ENCODE peak calls at places on chromosomes 6 and 20, in six cellular contexts. N, I, U, R, T and H are unnamed samples. For H3K36me3, the result is how much of the 10 kb centered on the place peaks cover.

GRCh38 chr6:90216081-90216977 is 80.3 kb downstream of the BACH2 start:
- DNase-seq in U (peak), I (peak), R (peak), N (peak), T (peak), H (no peak)

GRCh38 chr6:66429220-66429619 is 722.2 kb upstream of the EYS start:
- DNase-seq in I (no peak), T (no peak), N (no peak), R (no peak), U (no peak), H (no peak)

GRCh38 chr6:27541212-27541931 is 68.5 kb upstream of the ZNF184 start:
- DNase-seq in R (peak), U (no peak), T (no peak), N (no peak), I (no peak), H (peak)

GRCh38 chr20:20520776-20521175 is 152.9 kb downstream of the INSM1 start:
- DNase-seq in T (no peak), R (no peak), N (no peak), U (no peak), I (no peak), H (peak)

GRCh38 chr6:113782641-113783040 is 74.5 kb upstream of the MARCKS start:
- DNase-seq in T (no peak), N (no peak), R (no peak), U (no peak), I (no peak), H (peak)

GRCh38 chr20:59933849-59934585 is 580 bp upstream of the SYCP2 start:
- DNase-seq in U (no peak), N (peak), T (peak), R (peak), I (peak), H (peak)

GRCh38 chr6:105759946-105760345 is 326.2 kb upstream of the PRDM1 start:
- DNase-seq in N (no peak), T (no peak), U (no peak), R (no peak), I (no peak), H (peak)

GRCh38 chr6:124962617-124963415 is 579 bp downstream of the RNF217 start:
- DNase-seq in I (peak), R (peak), T (peak), U (no peak), N (no peak), H (no peak)

GRCh38 chr6:43221046-43221773 is 8.1 kb downstream of the DNPH1 start:
- DNase-seq in U (no peak), R (no peak), I (no peak), N (no peak), T (no peak), H (peak)

GRCh38 chr20:35355372-35355771 is 56.4 kb downstream of the UQCC1 start:
- DNase-seq in N (no peak), T (no peak), U (no peak), R (no peak), I (no peak), H (no peak)

GRCh38 chr20:6348908-6349307 is 226.1 kb upstream of the FERMT1 start:
- DNase-seq in I (no peak), N (no peak), U (no peak), T (no peak), R (no peak), H (no peak)

GRCh38 chr6:42547407-42548329 is 16.2 kb upstream of the UBR2 start:
- DNase-seq in R (peak), T (peak), U (peak), I (peak), N (peak), H (peak)

GRCh38 chr20:48747840-48748416 is 79.9 kb downstream of the PREX1 start:
- DNase-seq in R (no peak), N (no peak), I (no peak), U (peak), T (no peak), H (no peak)

GRCh38 chr20:52410746-52411317 is 219.3 kb upstream of the ZFP64 start:
- DNase-seq in R (no peak), I (no peak), N (no peak), U (no peak), T (no peak), H (no peak)

GRCh38 chr6:170087946-170088348 is 202.9 kb downstream of the DLL1 start:
- DNase-seq in U (peak), N (peak), T (peak), I (peak), R (no peak), H (no peak)

GRCh38 chr20:49169547-49169946 is 18.6 kb downstream of the STAU1 start:
- DNase-seq in T (no peak), I (no peak), U (no peak), N (no peak), R (no peak), H (no peak)

GRCh38 chr6:42341221-42341620 is 110.5 kb downstream of the TRERF1 start:
- DNase-seq in R (no peak), U (no peak), I (no peak), N (no peak), T (no peak), H (no peak)

GRCh38 chr6:45472383-45472782 is 94.6 kb upstream of the SUPT3H start:
- DNase-seq in I (no peak), T (no peak), U (no peak), R (no peak), N (no peak), H (no peak)

GRCh38 chr6:87184762-87185250 is 29.4 kb downstream of the ZNF292 start:
- DNase-seq in R (no peak), N (no peak), T (no peak), I (no peak), U (no peak), H (no peak)

GRCh38 chr6:158907931-158908330 is 88.8 kb upstream of the EZR start:
- DNase-seq in U (no peak), N (no peak), I (no peak), R (peak), T (no peak), H (no peak)

GRCh38 chr20:47274449-47275108 is 81.9 kb downstream of the ZMYND8 start:
- DNase-seq in U (no peak), T (no peak), I (no peak), N (no peak), R (no peak), H (peak)

GRCh38 chr6:1316482-1317220 is 4.8 kb downstream of the FOXQ1 start:
- DNase-seq in R (peak), N (no peak), I (no peak), T (no peak), U (no peak), H (no peak)
- H3K4me3 ChIP-seq in R (peak), N (peak), I (peak), T (peak), U (no peak), H (peak)

GRCh38 chr6:160055378-160055777 is 66.2 kb upstream of the SLC22A1 start:
- DNase-seq in I (no peak), U (no peak), T (peak), N (no peak), R (no peak), H (no peak)

GRCh38 chr6:160054913-160055312 is 66.7 kb upstream of the SLC22A1 start:
- DNase-seq in R (no peak), N (no peak), U (no peak), T (no peak), I (no peak), H (no peak)

GRCh38 chr6:160058603-160059215 is 62.9 kb upstream of the SLC22A1 start:
- DNase-seq in R (no peak), N (no peak), T (no peak), I (no peak), U (no peak), H (no peak)

GRCh38 chr6:160055813-160056212 is 65.8 kb upstream of the SLC22A1 start:
- DNase-seq in I (no peak), U (no peak), R (no peak), T (no peak), N (no peak), H (no peak)

GRCh38 chr6:160057080-160057479 is 64.5 kb upstream of the SLC22A1 start:
- DNase-seq in T (no peak), I (no peak), U (no peak), N (no peak), R (no peak), H (no peak)
- H3K36me3 ChIP-seq in T (half or more), I (under half), U (half or more), N (half or more), R (under half), H (under half)

GRCh38 chr20:1657556-1658334 is at the start of gene SIRPG:
- DNase-seq in N (no peak), R (no peak), T (no peak), U (no peak), I (no peak), H (no peak)
- H3K4me3 ChIP-seq in N (peak), R (no peak), T (peak), U (no peak), I (no peak), H (no peak)

DNA sequence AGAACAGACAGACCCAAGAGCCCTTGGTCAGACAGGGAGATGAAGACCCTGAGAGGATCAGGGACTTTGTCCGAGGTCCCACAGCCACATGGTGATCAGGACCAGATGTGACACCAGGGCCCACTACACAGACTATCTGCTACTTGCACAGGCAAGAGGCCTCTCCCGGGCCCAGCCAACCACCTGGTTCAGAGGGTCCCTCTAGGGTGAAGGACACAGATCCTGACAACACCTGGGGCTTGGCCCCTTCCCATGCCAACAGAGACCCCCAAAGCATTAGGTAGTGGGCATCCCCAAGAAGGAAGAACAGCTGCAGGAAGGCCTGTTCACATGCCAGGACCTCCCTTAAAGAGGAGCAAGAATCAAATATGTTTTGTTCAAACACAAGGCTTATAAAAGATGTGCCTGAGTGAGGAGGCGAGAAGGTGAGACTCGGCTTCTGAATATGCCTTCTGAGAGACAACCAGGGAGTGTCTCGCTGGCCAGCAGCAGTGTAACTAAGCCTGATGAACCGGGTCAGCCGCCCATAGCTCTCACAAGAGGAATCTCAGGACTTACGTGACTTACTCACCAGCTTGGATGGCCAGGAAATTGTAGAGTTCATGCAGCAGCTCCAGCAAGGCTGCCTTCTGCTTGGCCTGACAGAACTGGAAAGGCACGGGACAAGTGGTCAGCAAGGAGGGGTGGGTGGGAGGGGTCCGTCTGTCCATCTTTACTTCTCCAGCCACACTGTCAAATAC is 5.0 kb downstream of the LEMD2 start:
- DNase-seq in U (no peak), I (no peak), T (no peak), R (no peak), N (no peak), H (no peak)
- H3K36me3 ChIP-seq in U (half or more), I (under half), T (half or more), R (under half), N (under half), H (under half)

GRCh38 chr6:35522660-35523658 is 10.3 kb upstream of the TULP1 start:
- DNase-seq in T (peak), N (peak), R (peak), I (peak), U (peak), H (peak)
- H3K4me3 ChIP-seq in T (peak), N (peak), R (peak), I (peak), U (peak), H (peak)

GRCh38 chr6:138093632-138094031 is 13.6 kb downstream of the PERP start:
- DNase-seq in U (no peak), N (no peak), T (no peak), I (no peak), R (no peak), H (no peak)
- H3K36me3 ChIP-seq in U (under half), N (under half), T (under half), I (under half), R (under half), H (under half)

DNA sequence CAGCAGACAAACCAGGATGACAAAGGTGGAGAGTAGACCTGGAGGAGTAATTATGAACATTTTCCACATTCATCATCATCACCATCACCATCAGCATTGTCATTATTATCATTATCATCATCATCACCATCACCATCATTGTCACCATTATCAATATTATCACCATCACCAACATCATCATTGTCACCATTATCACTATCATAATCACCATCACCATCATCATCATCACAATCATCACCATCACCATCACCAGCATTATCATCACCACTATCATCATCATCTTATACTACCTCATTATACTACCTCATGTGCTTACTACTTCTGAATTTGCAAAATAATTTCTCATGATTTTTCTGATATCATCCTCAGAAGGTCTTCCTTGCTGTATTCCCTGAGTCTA is 39.3 kb downstream of the FOXA2 start:
- DNase-seq in I (no peak), N (no peak), U (no peak), R (no peak), T (no peak), H (no peak)
- H3K4me3 ChIP-seq in I (no peak), N (no peak), U (no peak), R (no peak), T (no peak), H (no peak)

DNA sequence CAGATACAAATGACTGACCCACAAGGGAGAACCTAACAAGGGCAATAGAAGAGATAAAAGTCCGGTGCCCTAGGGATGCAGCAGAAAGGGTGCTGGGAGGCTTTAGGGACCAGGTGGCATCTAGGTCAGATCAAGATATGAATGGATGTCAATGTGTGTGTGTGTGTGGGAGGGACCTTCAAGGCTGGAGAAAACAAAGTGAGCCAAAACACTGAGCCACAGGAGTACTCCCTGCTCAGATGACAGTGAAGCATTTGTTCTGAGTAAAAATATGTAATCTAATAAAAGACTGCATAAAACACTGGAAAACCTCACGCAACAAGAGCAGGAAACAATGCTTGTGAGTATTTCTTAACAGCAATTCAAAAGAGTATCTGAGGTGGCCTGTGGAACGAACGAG is 28.2 kb downstream of the ZNF337 start:
- DNase-seq in N (no peak), U (no peak), R (no peak), T (no peak), I (no peak), H (no peak)
- H3K36me3 ChIP-seq in N (under half), U (under half), R (under half), T (under half), I (under half), H (under half)

GRCh38 chr6:35057449-35058030 is 83.6 kb downstream of the TCP11 start:
- DNase-seq in R (no peak), U (no peak), N (no peak), T (no peak), I (no peak), H (no peak)
- H3K4me3 ChIP-seq in R (no peak), U (no peak), N (no peak), T (no peak), I (no peak), H (no peak)

GRCh38 chr6:31414771-31415270 is 11.4 kb downstream of the MICA start:
- DNase-seq in I (no peak), T (no peak), R (no peak), N (no peak), U (no peak), H (no peak)
- H3K36me3 ChIP-seq in I (under half), T (half or more), R (under half), N (under half), U (half or more), H (under half)